ENCODE peak calls at places on chromosomes 7 and 10, in four cellular contexts. P is putamen, D is heart right ventricle, G is H7. I is an unnamed sample.

GRCh38 chr10:43206391-43207235 is 60.3 kb downstream of the RASGEF1A start:
- DNase-seq in D (no peak), P (no peak), G (peak), I (peak)

GRCh38 chr10:115696747-115697146 is 576.3 kb downstream of the GFRA1 start:
- DNase-seq in G (no peak), P (no peak), D (no peak), I (no peak)

GRCh38 chr7:101874028-101874427 is 56.6 kb downstream of the CUX1 start:
- DNase-seq in P (no peak), G (no peak), D (no peak), I (no peak)

GRCh38 chr10:49601857-49602256 is 8.3 kb upstream of the SLC18A3 start:
- DNase-seq in P (no peak), D (no peak), G (peak), I (no peak)

GRCh38 chr10:12194752-12195271 is 879 bp downstream of the NUDT5 start:
- DNase-seq in D (peak), P (no peak), G (peak), I (peak)

GRCh38 chr7:43764807-43765491 is 6.5 kb downstream of the BLVRA start:
- DNase-seq in P (no peak), G (no peak), D (no peak), I (no peak)

GRCh38 chr10:116461680-116462079 is 34.0 kb downstream of the PNLIPRP3 start:
- DNase-seq in G (peak), P (no peak), D (no peak), I (no peak)

GRCh38 chr7:151342102-151342646 is 562 bp downstream of the NUB1 start:
- DNase-seq in D (no peak), P (no peak), G (no peak), I (no peak)

GRCh38 chr10:62924344-62924748 is 108.2 kb upstream of the EGR2 start:
- DNase-seq in G (peak), D (no peak), P (no peak), I (no peak)

GRCh38 chr7:145875267-145875666 is 241.3 kb upstream of the CNTNAP2 start:
- DNase-seq in D (no peak), G (no peak), P (no peak), I (no peak)

I was measured in tibial artery.